ENCODE peak calls at places on chromosome 1, in nine cellular contexts. One of them, this sample, is unnamed.

GRCh38 chr1:205356424-205357151 is at the start of gene KLHDC8A:
- DNase-seq in GM23248: peak; percentile 35
- DNase-seq in SK-N-SH: no peak
- DNase-seq in GM23338: peak; percentile 57
- DNase-seq in MM.1S: no peak
- DNase-seq in hepatocyte: no peak
- DNase-seq in neural progenitor cell: peak; percentile 76
- DNase-seq in HCT116: no peak
- DNase-seq in OCI-LY7: no peak
- DNase-seq in this sample: no peak

GRCh38 chr1:204250428-204251030 is 36.7 kb upstream of the GOLT1A start:
- DNase-seq in GM23248: no peak
- DNase-seq in SK-N-SH: no peak
- DNase-seq in GM23338: no peak
- DNase-seq in MM.1S: no peak
- DNase-seq in hepatocyte: no peak
- DNase-seq in neural progenitor cell: no peak
- DNase-seq in HCT116: no peak
- DNase-seq in OCI-LY7: no peak
- DNase-seq in this sample: no peak

GRCh38 chr1:34500451-34500850 is 254.4 kb upstream of the GJB5 start:
- DNase-seq in GM23248: peak; percentile 48
- DNase-seq in SK-N-SH: no peak
- DNase-seq in GM23338: peak; percentile 74
- DNase-seq in MM.1S: peak; percentile 19
- DNase-seq in hepatocyte: peak; percentile 66
- DNase-seq in neural progenitor cell: peak; percentile 78
- DNase-seq in HCT116: no peak
- DNase-seq in OCI-LY7: no peak
- DNase-seq in this sample: peak; percentile 20

GRCh38 chr1:64483711-64484454 is 14.0 kb downstream of the CACHD1 start:
- DNase-seq in GM23248: no peak
- DNase-seq in SK-N-SH: no peak
- DNase-seq in GM23338: peak; percentile 76
- DNase-seq in MM.1S: no peak
- DNase-seq in hepatocyte: no peak
- DNase-seq in neural progenitor cell: no peak
- DNase-seq in HCT116: no peak
- DNase-seq in OCI-LY7: no peak
- DNase-seq in this sample: no peak

GRCh38 chr1:38336961-38337360 is 290.4 kb upstream of the POU3F1 start:
- DNase-seq in GM23248: no peak
- DNase-seq in SK-N-SH: no peak
- DNase-seq in GM23338: no peak
- DNase-seq in MM.1S: no peak
- DNase-seq in hepatocyte: no peak
- DNase-seq in neural progenitor cell: no peak
- DNase-seq in HCT116: no peak
- DNase-seq in OCI-LY7: no peak
- DNase-seq in this sample: no peak

GRCh38 chr1:155126494-155127104 is 1.1 kb upstream of the EFNA1 start:
- DNase-seq in GM23248: peak; percentile 68
- DNase-seq in SK-N-SH: peak; percentile 56
- DNase-seq in GM23338: peak; percentile 83
- DNase-seq in MM.1S: no peak
- DNase-seq in hepatocyte: peak; percentile 86
- DNase-seq in neural progenitor cell: peak; percentile 63
- DNase-seq in HCT116: no peak
- DNase-seq in OCI-LY7: no peak
- DNase-seq in this sample: no peak

GRCh38 chr1:61238371-61238689 is 156.0 kb downstream of the NFIA start:
- DNase-seq in GM23248: no peak
- DNase-seq in SK-N-SH: no peak
- DNase-seq in GM23338: peak; percentile 37
- DNase-seq in MM.1S: no peak
- DNase-seq in hepatocyte: no peak
- DNase-seq in neural progenitor cell: peak; percentile 26
- DNase-seq in HCT116: no peak
- DNase-seq in OCI-LY7: no peak
- DNase-seq in this sample: no peak

GRCh38 chr1:160993544-160993943 is 27.4 kb downstream of the F11R start:
- DNase-seq in GM23248: peak; percentile 83
- DNase-seq in SK-N-SH: peak; percentile 45
- DNase-seq in GM23338: no peak
- DNase-seq in MM.1S: peak; percentile 51
- DNase-seq in hepatocyte: peak; percentile 57
- DNase-seq in neural progenitor cell: no peak
- DNase-seq in HCT116: no peak
- DNase-seq in OCI-LY7: peak; percentile 50
- DNase-seq in this sample: peak; percentile 78

GRCh38 chr1:189596197-189596596 is 881.5 kb downstream of the BRINP3 start:
- DNase-seq in GM23248: no peak
- DNase-seq in SK-N-SH: no peak
- DNase-seq in GM23338: no peak
- DNase-seq in MM.1S: no peak
- DNase-seq in hepatocyte: no peak
- DNase-seq in neural progenitor cell: no peak
- DNase-seq in HCT116: no peak
- DNase-seq in OCI-LY7: no peak
- DNase-seq in this sample: no peak

GRCh38 chr1:95957748-95958147 is 723.7 kb downstream of the RWDD3 start:
- DNase-seq in GM23248: peak; percentile 9
- DNase-seq in SK-N-SH: no peak
- DNase-seq in GM23338: no peak
- DNase-seq in MM.1S: no peak
- DNase-seq in hepatocyte: no peak
- DNase-seq in neural progenitor cell: no peak
- DNase-seq in HCT116: no peak
- DNase-seq in OCI-LY7: no peak
- DNase-seq in this sample: no peak

GRCh38 chr1:151934048-151934493 is 24.8 kb upstream of the THEM4 start:
- DNase-seq in GM23248: peak; percentile 74
- DNase-seq in SK-N-SH: peak; percentile 52
- DNase-seq in GM23338: peak; percentile 86
- DNase-seq in MM.1S: peak; percentile 77
- DNase-seq in hepatocyte: peak; percentile 81
- DNase-seq in neural progenitor cell: peak; percentile 72
- DNase-seq in HCT116: no peak
- DNase-seq in OCI-LY7: peak; percentile 64
- DNase-seq in this sample: peak; percentile 88

GRCh38 chr1:8120693-8121260 is 94.7 kb upstream of the ERRFI1 start:
- DNase-seq in GM23248: no peak
- DNase-seq in SK-N-SH: no peak
- DNase-seq in GM23338: no peak
- DNase-seq in MM.1S: no peak
- DNase-seq in hepatocyte: no peak
- DNase-seq in neural progenitor cell: no peak
- DNase-seq in HCT116: no peak
- DNase-seq in OCI-LY7: no peak
- DNase-seq in this sample: peak; percentile 36

GRCh38 chr1:230128569-230129269 is 61.7 kb downstream of the GALNT2 start:
- DNase-seq in GM23248: peak; percentile 55
- DNase-seq in SK-N-SH: no peak
- DNase-seq in GM23338: no peak
- DNase-seq in MM.1S: no peak
- DNase-seq in hepatocyte: no peak
- DNase-seq in neural progenitor cell: no peak
- DNase-seq in HCT116: no peak
- DNase-seq in OCI-LY7: no peak
- DNase-seq in this sample: no peak
- H3K27ac ChIP-seq in GM23248: peak overlapping the region; percentile 19
- H3K27ac ChIP-seq in SK-N-SH: no peak overlapping the region
- H3K27ac ChIP-seq in GM23338: no peak overlapping the region
- H3K27ac ChIP-seq in MM.1S: no peak overlapping the region
- H3K27ac ChIP-seq in hepatocyte: no peak overlapping the region
- H3K27ac ChIP-seq in neural progenitor cell: no peak overlapping the region
- H3K27ac ChIP-seq in HCT116: no peak overlapping the region
- H3K27ac ChIP-seq in OCI-LY7: no peak overlapping the region
- H3K27ac ChIP-seq in this sample: no peak overlapping the region

DNA sequence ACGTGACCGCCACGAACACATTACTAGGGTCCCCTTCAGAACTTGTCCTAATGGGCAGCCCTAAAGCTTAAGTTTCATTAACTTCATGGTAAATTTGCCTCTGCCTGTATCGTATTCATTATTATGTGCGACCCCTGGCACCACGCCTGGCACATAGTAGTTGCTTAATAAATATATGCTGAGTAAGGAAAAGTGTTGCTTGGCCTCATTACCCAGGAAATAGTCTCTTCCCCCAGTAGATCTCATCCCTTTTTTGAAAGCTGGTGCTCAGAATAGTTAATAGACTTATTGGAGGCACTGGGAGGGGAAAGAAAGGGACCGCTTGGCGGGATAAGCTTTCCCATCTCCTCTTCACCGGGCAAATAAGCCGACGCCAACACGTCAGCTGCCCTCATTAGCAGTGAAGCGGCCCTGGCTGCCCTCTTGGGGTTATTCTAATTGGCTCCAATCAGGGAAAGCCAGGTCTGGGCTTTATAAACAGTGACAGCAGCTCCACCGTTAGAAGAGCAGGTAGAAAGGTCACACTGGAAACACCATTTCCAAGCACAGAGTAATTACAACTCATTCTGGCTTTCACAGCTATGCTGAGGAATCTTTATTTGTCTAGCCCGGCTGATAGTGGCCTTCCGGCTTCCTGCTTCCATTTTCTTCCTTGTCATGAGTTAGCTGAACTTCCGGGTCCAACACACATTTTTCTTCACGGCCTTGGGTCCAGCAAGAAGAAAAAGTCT is 122.3 kb downstream of the LRIG2 start:
- DNase-seq in GM23248: no peak
- DNase-seq in SK-N-SH: no peak
- DNase-seq in GM23338: no peak
- DNase-seq in MM.1S: no peak
- DNase-seq in hepatocyte: no peak
- DNase-seq in neural progenitor cell: peak; percentile 27
- DNase-seq in HCT116: no peak
- DNase-seq in OCI-LY7: no peak
- DNase-seq in this sample: no peak
- H3K36me3 ChIP-seq in GM23248: no peaks in the 10 kb centered on the region
- H3K36me3 ChIP-seq in SK-N-SH: no peaks in the 10 kb centered on the region
- H3K36me3 ChIP-seq in GM23338: no peaks in the 10 kb centered on the region
- H3K36me3 ChIP-seq in MM.1S: no peaks in the 10 kb centered on the region
- H3K36me3 ChIP-seq in hepatocyte: no peaks in the 10 kb centered on the region
- H3K36me3 ChIP-seq in neural progenitor cell: no peaks in the 10 kb centered on the region
- H3K36me3 ChIP-seq in HCT116: no peaks in the 10 kb centered on the region
- H3K36me3 ChIP-seq in OCI-LY7: no peaks in the 10 kb centered on the region
- H3K36me3 ChIP-seq in this sample: no peaks in the 10 kb centered on the region

GRCh38 chr1:98342556-98342955 is 319.0 kb upstream of the SNX7 start:
- DNase-seq in GM23248: peak; percentile 51
- DNase-seq in SK-N-SH: no peak
- DNase-seq in GM23338: no peak
- DNase-seq in MM.1S: no peak
- DNase-seq in hepatocyte: no peak
- DNase-seq in neural progenitor cell: no peak
- DNase-seq in HCT116: no peak
- DNase-seq in OCI-LY7: no peak
- DNase-seq in this sample: no peak
- TF ChIP-seq EZH2phosphoT487 in GM23248: no peak
- TF ChIP-seq EZH2phosphoT487 in SK-N-SH: no peak
- TF ChIP-seq EZH2phosphoT487 in GM23338: no peak
- TF ChIP-seq EZH2phosphoT487 in MM.1S: no peak
- TF ChIP-seq EZH2phosphoT487 in hepatocyte: no peak
- TF ChIP-seq EZH2phosphoT487 in neural progenitor cell: no peak
- TF ChIP-seq EZH2phosphoT487 in HCT116: no peak
- TF ChIP-seq EZH2phosphoT487 in OCI-LY7: no peak
- TF ChIP-seq EZH2phosphoT487 in this sample: no peak

DNA sequence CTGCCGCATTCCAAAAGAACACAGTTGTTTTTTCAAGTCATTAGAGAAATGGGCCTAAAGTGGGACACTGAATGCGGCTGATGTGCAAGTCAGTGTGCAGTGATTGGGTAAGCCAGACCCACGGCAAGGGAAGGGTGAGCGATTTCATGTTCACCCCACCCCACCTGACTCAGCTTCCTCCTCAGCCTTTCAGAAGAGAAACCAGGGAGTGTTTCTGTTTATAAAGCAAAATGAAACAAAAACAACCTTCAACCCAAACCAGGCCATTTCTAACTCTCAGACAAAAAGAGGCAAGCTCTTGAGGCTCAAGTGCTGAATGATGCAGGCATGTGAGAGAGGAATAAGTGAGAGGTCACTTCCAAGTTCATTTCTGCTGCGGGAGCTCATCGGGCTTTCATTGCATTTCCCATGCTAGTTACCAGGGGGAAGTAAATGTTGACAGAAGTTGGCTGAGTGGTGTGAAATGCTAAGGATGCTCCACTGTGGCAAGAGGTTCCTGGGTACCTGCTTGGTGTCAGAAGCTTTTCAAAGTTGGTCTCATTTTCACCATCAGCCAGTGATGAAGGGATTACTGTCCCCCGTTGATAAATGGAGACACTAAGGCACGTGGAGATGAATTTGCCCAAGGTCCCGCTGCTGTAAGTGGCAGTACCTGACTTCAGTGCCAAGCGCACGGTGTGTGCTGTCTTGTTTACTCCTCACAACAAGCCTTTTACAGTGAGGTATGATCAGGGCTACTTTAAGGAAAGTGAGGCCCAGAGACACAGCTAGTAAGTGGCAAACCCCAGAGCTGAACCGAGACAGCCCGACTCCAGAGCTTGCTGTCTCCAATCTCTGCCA is 29.1 kb downstream of the STPG1 start:
- DNase-seq in GM23248: peak; percentile 86
- DNase-seq in SK-N-SH: no peak
- DNase-seq in GM23338: no peak
- DNase-seq in MM.1S: peak; percentile 90
- DNase-seq in hepatocyte: no peak
- DNase-seq in neural progenitor cell: no peak
- DNase-seq in HCT116: no peak
- DNase-seq in OCI-LY7: no peak
- DNase-seq in this sample: peak; percentile 49
- H3K27ac ChIP-seq in GM23248: peak overlapping the region; percentile 71
- H3K27ac ChIP-seq in SK-N-SH: peak overlapping the region; percentile 22
- H3K27ac ChIP-seq in GM23338: no peak overlapping the region
- H3K27ac ChIP-seq in MM.1S: peak overlapping the region; percentile 89
- H3K27ac ChIP-seq in hepatocyte: no peak overlapping the region
- H3K27ac ChIP-seq in neural progenitor cell: no peak overlapping the region
- H3K27ac ChIP-seq in HCT116: no peak overlapping the region
- H3K27ac ChIP-seq in OCI-LY7: no peak overlapping the region
- H3K27ac ChIP-seq in this sample: peak overlapping the region; percentile 59

DNA sequence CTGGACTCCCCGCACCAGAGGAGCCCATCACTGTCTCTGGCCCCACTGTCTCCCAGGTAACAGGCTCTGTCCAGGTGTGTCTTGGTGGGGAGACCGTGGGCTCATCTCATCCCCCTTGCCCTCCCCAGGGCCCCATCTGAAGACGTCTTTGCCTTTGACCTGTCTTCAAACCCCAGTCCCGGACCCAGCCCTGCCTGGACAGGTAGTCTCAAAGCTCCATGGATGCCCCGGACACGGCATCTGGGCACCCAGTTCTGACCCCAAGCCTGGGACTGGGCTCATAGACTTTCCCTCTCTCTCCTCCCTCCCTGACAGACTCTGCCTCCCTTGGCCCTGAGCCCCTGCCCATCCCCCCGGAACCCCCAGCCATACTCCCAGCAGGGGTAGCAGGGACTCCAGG is 6.3 kb upstream of the CATSPER4 start:
- DNase-seq in GM23248: no peak
- DNase-seq in SK-N-SH: no peak
- DNase-seq in GM23338: no peak
- DNase-seq in MM.1S: no peak
- DNase-seq in hepatocyte: no peak
- DNase-seq in neural progenitor cell: no peak
- DNase-seq in HCT116: no peak
- DNase-seq in OCI-LY7: no peak
- DNase-seq in this sample: no peak
- H3K36me3 ChIP-seq in GM23248: no peaks in the 10 kb centered on the region
- H3K36me3 ChIP-seq in SK-N-SH: no peaks in the 10 kb centered on the region
- H3K36me3 ChIP-seq in GM23338: no peaks in the 10 kb centered on the region
- H3K36me3 ChIP-seq in MM.1S: no peaks in the 10 kb centered on the region
- H3K36me3 ChIP-seq in hepatocyte: no peaks in the 10 kb centered on the region
- H3K36me3 ChIP-seq in neural progenitor cell: no peaks in the 10 kb centered on the region
- H3K36me3 ChIP-seq in HCT116: no peaks in the 10 kb centered on the region
- H3K36me3 ChIP-seq in OCI-LY7: no peaks in the 10 kb centered on the region
- H3K36me3 ChIP-seq in this sample: peaks cover under 1% of the 10 kb centered on the region